ENCODE peak calls at places on chromosomes 7 and 10, in six cellular contexts. C, N, Q, P, T and U are unnamed samples.

GRCh38 chr7:137801003-137801402 is 45.8 kb downstream of the DGKI start:
- DNase-seq in C (no peak), P (peak; percentile 68), Q (no peak), T (peak; percentile 16), N (peak; percentile 37), U (no peak)

GRCh38 chr10:108069096-108069495 is 904.6 kb upstream of the SORCS1 start:
- DNase-seq in Q (no peak), P (no peak), N (no peak), C (no peak), T (peak; percentile 5), U (no peak)

GRCh38 chr10:74072503-74072902 is 74.6 kb downstream of the VCL start:
- DNase-seq in N (no peak), Q (no peak), C (no peak), T (peak; percentile 50), P (no peak), U (no peak)

GRCh38 chr10:86547291-86547690 is 25.7 kb upstream of the WAPL start:
- DNase-seq in T (no peak), C (no peak), Q (no peak), P (peak; percentile 7), N (no peak), U (no peak)

GRCh38 chr10:49325131-49325915 is 26.4 kb downstream of the C10orf71 start:
- DNase-seq in T (no peak), N (no peak), Q (no peak), C (no peak), P (no peak), U (no peak)

GRCh38 chr7:18566205-18566604 is 70.7 kb downstream of the HDAC9 start:
- DNase-seq in T (no peak), C (no peak), Q (no peak), N (no peak), P (no peak), U (no peak)

GRCh38 chr10:77531441-77532001 is 106.1 kb downstream of the KCNMA1 start:
- DNase-seq in P (peak; percentile 89), T (peak; percentile 79), N (peak; percentile 79), Q (peak; percentile 55), C (no peak), U (peak; percentile 62)

GRCh38 chr10:52682766-52683165 is 89.8 kb downstream of the MBL2 start:
- DNase-seq in Q (peak; percentile 50), P (no peak), T (no peak), C (no peak), N (no peak), U (no peak)

GRCh38 chr10:71383972-71384687 is 12.6 kb upstream of the CDH23 start:
- DNase-seq in N (no peak), Q (peak; percentile 75), P (peak; percentile 30), C (no peak), T (peak; percentile 29), U (no peak)

GRCh38 chr10:78964952-78965633 is 103.7 kb upstream of the ZMIZ1 start:
- DNase-seq in N (peak; percentile 82), C (peak; percentile 48), P (peak; percentile 33), Q (peak; percentile 80), T (no peak), U (no peak)

GRCh38 chr7:91767820-91768219 is 112.7 kb downstream of the MTERF1 start:
- DNase-seq in P (no peak), T (no peak), Q (no peak), N (no peak), C (no peak), U (no peak)

GRCh38 chr10:52215745-52216361 is 98.2 kb upstream of the DKK1 start:
- DNase-seq in N (peak; percentile 32), P (peak; percentile 77), Q (peak; percentile 77), T (peak; percentile 74), C (peak; percentile 70), U (peak; percentile 51)

GRCh38 chr10:70803768-70804423 is 11.9 kb upstream of the SGPL1 start:
- DNase-seq in P (no peak), Q (no peak), N (peak; percentile 35), C (no peak), T (no peak), U (no peak)

GRCh38 chr7:74256446-74257408 is 2.5 kb upstream of the RFC2 start:
- DNase-seq in T (peak; percentile 97), C (peak; percentile 87), P (peak; percentile 95), N (no peak), Q (no peak), U (peak; percentile 97)

GRCh38 chr7:95012001-95012400 is 104.6 kb downstream of the PPP1R9A start:
- DNase-seq in Q (no peak), P (no peak), T (no peak), C (no peak), N (no peak), U (no peak)

GRCh38 chr10:74024600-74024999 is 26.7 kb downstream of the VCL start:
- DNase-seq in N (no peak), T (no peak), Q (no peak), C (no peak), P (no peak), U (no peak)

GRCh38 chr7:95993420-95993819 is 221.1 kb downstream of the DYNC1I1 start:
- DNase-seq in T (no peak), Q (no peak), N (no peak), P (no peak), C (no peak), U (no peak)

GRCh38 chr10:117298219-117298618 is 57.3 kb downstream of the SLC18A2 start:
- DNase-seq in P (no peak), T (no peak), Q (no peak), N (no peak), C (no peak), U (no peak)

GRCh38 chr10:4354382-4354812 is 471.6 kb upstream of the AKR1E2 start:
- DNase-seq in P (peak; percentile 61), T (peak; percentile 32), C (no peak), N (peak; percentile 90), Q (peak; percentile 48), U (no peak)

GRCh38 chr7:1927942-1928341 is 257.9 kb downstream of the ELFN1 start:
- DNase-seq in C (no peak), P (no peak), Q (no peak), N (no peak), T (no peak), U (no peak)

GRCh38 chr10:13977861-13978843 is 352.6 kb downstream of the FRMD4A start:
- DNase-seq in T (peak; percentile 97), P (peak; percentile 97), C (peak; percentile 81), N (no peak), Q (no peak), U (peak; percentile 89)

GRCh38 chr7:77766801-77767605 is 31.2 kb downstream of the TMEM60 start:
- DNase-seq in T (no peak), Q (no peak), N (no peak), P (no peak), C (no peak), U (no peak)

GRCh38 chr7:20785211-20786048 is 1.3 kb downstream of the SP8 start:
- DNase-seq in Q (peak; percentile 56), T (no peak), P (no peak), C (no peak), N (no peak), U (no peak)

GRCh38 chr7:30038182-30038980 is 10.2 kb downstream of the PLEKHA8 start:
- DNase-seq in N (no peak), C (no peak), T (peak; percentile 79), P (peak; percentile 82), Q (no peak), U (no peak)

GRCh38 chr10:106816318-106817085 is 348.0 kb downstream of the SORCS1 start:
- DNase-seq in T (no peak), Q (no peak), P (no peak), N (no peak), C (no peak), U (no peak)

GRCh38 chr10:106815427-106816043 is 349.0 kb downstream of the SORCS1 start:
- DNase-seq in T (no peak), P (no peak), N (no peak), C (no peak), Q (no peak), U (no peak)

DNA sequence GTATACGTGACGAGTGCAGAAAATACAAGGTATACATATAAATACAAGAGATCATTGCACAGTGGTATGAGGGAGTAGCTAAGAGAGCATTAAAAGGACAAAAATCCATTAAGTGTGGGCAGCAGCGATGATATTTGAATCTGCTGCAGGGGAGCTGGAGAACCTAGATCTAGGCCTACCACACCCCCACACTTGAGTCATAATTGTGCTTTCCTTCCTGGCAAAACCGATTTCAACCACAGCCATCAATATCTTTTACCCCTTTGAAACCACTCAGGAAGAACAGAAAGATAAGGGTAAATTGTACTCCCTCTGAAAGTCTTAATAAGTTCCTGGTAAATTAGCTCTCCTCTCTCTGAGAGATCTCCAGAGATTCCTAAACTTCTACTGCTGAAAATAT is 345.0 kb downstream of the SORCS1 start:
- DNase-seq in T (no peak), Q (no peak), C (no peak), N (no peak), P (no peak), U (no peak)
- H3K4me3 ChIP-seq in T (no peak overlapping the region), Q (no peak overlapping the region), C (no peak overlapping the region), N (no peak overlapping the region), P (no peak overlapping the region), U (no peak overlapping the region)

DNA sequence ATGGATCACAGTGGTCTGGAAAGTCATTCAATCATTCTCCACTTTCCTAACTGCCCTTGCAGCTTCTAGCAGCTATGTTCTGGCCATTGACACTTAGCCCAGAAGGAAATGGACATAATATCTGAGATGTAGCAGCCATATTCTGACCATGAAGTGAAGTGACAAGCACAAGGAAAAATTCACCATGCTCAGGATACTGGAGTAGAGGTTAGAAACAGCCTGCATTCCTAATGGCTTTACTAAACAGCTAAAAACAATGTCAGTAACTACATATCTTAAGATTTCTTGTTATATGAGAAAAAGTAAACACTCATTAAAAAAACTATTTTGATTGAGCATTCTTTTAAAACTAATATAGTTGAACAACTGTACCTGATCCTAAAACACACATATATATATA is 443.8 kb downstream of the MAGI2 start:
- DNase-seq in P (no peak), T (no peak), N (no peak), C (no peak), Q (no peak), U (no peak)
- H3K4me3 ChIP-seq in P (no peak overlapping the region), T (no peak overlapping the region), N (no peak overlapping the region), C (no peak overlapping the region), Q (no peak overlapping the region), U (no peak overlapping the region)

DNA sequence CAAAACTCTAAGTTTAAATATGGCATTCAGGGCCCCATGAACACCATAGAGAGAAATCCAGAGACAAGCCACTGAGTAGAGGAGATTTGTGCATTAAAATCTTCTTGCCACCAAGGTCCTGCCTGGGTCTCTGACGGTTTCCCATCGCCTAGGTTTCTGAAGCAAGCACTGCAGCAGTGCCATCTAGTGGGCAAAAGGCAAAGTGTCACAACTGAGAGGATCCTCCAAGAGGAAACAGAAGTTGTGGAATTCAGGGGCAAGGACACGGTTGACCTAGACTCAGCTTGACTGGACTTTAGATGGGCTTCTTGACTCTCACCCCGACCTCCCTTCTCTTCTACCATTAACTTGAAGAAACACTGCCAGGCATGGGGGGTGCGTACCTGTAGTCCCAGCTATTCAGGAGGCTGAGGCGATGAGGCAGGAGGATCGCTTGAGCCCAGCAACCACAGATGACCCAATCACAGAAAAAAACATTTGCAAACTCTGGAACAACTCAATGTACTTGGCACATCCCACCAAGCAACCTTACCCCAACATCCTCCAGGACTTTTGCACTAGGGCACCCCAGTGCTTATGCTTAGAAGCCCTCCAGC is 604.1 kb downstream of the GALNT17 start:
- DNase-seq in C (peak; percentile 47), N (peak; percentile 5), P (peak; percentile 66), Q (peak; percentile 86), T (peak; percentile 52), U (peak; percentile 23)
- H3K4me3 ChIP-seq in C (no peak overlapping the region), N (no peak overlapping the region), P (no peak overlapping the region), Q (no peak overlapping the region), T (no peak overlapping the region), U (no peak overlapping the region)

DNA sequence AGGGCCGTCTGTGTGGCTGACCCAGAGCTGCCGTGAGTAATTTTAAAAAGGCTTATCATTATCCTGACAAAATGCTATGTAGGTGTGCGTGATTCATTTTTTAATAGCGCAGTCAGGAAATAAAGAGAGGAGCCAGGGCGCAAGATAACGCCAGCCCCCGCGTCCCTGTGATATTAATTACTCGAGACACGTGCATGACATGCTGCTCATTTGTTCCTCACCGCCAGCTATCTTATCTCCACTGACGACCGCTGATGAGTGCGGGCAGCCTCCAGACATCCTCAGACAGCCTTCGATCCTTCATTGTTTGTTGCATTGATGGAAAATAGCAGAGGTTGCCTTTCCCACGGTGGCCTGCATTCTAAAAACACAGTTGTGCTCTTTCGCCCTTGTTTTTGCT is 332.7 kb upstream of the PFKP start:
- DNase-seq in T (no peak), C (no peak), P (no peak), Q (no peak), N (no peak), U (no peak)
- H3K4me3 ChIP-seq in T (no peak overlapping the region), C (no peak overlapping the region), P (no peak overlapping the region), Q (no peak overlapping the region), N (no peak overlapping the region), U (no peak overlapping the region)